ENCODE peak calls at places on chromosomes 11 and 22, in five cellular contexts. Q is T-helper 17 cell, X is HepG2, B is lung, H is WTC11. P is an unnamed sample.

GRCh38 chr22:39448205-39449054 is 8.4 kb upstream of the MGAT3 start:
- ATAC-seq in B (no peak), X (no peak), H (no peak), Q (no peak), P (no peak)

GRCh38 chr11:17076517-17077239 is 789 bp downstream of the RPS13 start:
- ATAC-seq in X (no peak), Q (no peak), B (no peak), H (no peak), P (no peak)

GRCh38 chr22:29487587-29487986 is 7.6 kb downstream of the NEFH start:
- ATAC-seq in H (no peak), Q (no peak), X (no peak), B (no peak), P (no peak)

GRCh38 chr11:104916442-104916841 is 18.2 kb upstream of the CASP12 start:
- ATAC-seq in B (no peak), Q (peak), H (no peak), X (no peak), P (no peak)

GRCh38 chr11:111586305-111586915 is 15.8 kb upstream of the SIK2 start:
- ATAC-seq in B (peak), Q (peak), X (peak), H (peak), P (no peak)

GRCh38 chr11:11865449-11865848 is 23.7 kb downstream of the USP47 start:
- ATAC-seq in H (no peak), X (no peak), B (no peak), Q (no peak), P (no peak)

GRCh38 chr22:25420925-25421904 is 143.3 kb upstream of the GRK3 start:
- ATAC-seq in X (peak), H (peak), Q (no peak), B (peak), P (no peak)

GRCh38 chr22:32576553-32577255 is 102.1 kb downstream of the FBXO7 start:
- ATAC-seq in B (no peak), X (no peak), Q (no peak), H (no peak), P (no peak)

GRCh38 chr11:68012843-68013610 is 2.9 kb downstream of the ALDH3B1 start:
- ATAC-seq in X (peak), Q (no peak), H (no peak), B (peak), P (no peak)

GRCh38 chr11:116742104-116742503 is 30.7 kb downstream of the BUD13 start:
- ATAC-seq in Q (no peak), H (peak), B (no peak), X (no peak), P (no peak)

GRCh38 chr22:23862103-23862502 is 4.4 kb downstream of the SLC2A11 start:
- ATAC-seq in Q (no peak), B (no peak), X (peak), H (peak), P (no peak)

GRCh38 chr11:8593935-8594909 is at the start of gene STK33:
- ATAC-seq in B (peak), Q (peak), H (peak), X (peak), P (peak)

GRCh38 chr11:70656293-70656692 is 258.0 kb downstream of the CTTN start:
- ATAC-seq in X (peak), Q (no peak), H (no peak), B (no peak), P (no peak)

GRCh38 chr22:31800065-31800464 is 46.2 kb downstream of the DEPDC5 start:
- ATAC-seq in X (no peak), Q (no peak), B (no peak), H (no peak), P (no peak)

GRCh38 chr11:72347691-72348090 is 86.6 kb downstream of the CLPB start:
- ATAC-seq in Q (no peak), X (no peak), H (no peak), B (no peak), P (no peak)

GRCh38 chr11:128685383-128686044 is 8.4 kb upstream of the FLI1 start:
- ATAC-seq in X (no peak), B (no peak), Q (peak), H (no peak), P (no peak)

GRCh38 chr22:37508431-37508963 is 10.7 kb downstream of the CARD10 start:
- ATAC-seq in H (peak), B (no peak), Q (no peak), X (no peak), P (peak)

GRCh38 chr11:27234043-27234668 is 128.9 kb downstream of the CCDC34 start:
- ATAC-seq in Q (peak), X (peak), H (no peak), B (peak), P (peak)

GRCh38 chr11:68446046-68446725 is 14.4 kb upstream of the PPP6R3 start:
- ATAC-seq in X (peak), B (no peak), H (no peak), Q (no peak), P (no peak)

GRCh38 chr11:9176550-9176949 is 85.2 kb upstream of the SCUBE2 start:
- ATAC-seq in X (no peak), H (no peak), B (no peak), Q (no peak), P (no peak)

GRCh38 chr11:118473537-118473936 is 37.2 kb downstream of the KMT2A start:
- ATAC-seq in H (no peak), B (no peak), X (no peak), Q (no peak), P (no peak)

GRCh38 chr11:34508514-34508913 is 5.1 kb downstream of the ELF5 start:
- ATAC-seq in Q (no peak), B (no peak), X (no peak), H (no peak), P (no peak)

GRCh38 chr11:47587733-47588326 is 1.4 kb downstream of the FAM180B start:
- ATAC-seq in H (no peak), X (peak), B (peak), Q (peak), P (peak)

GRCh38 chr11:64850979-64851567 is 6.6 kb upstream of the CDC42BPG start:
- ATAC-seq in X (peak), B (no peak), H (peak), Q (peak), P (no peak)

GRCh38 chr11:129117595-129118350 is 74.4 kb downstream of the ARHGAP32 start:
- ATAC-seq in H (peak), B (no peak), Q (peak), X (peak), P (no peak)

GRCh38 chr11:8310743-8311298 is 47.1 kb upstream of the LMO1 start:
- ATAC-seq in X (no peak), Q (no peak), B (no peak), H (peak), P (no peak)

GRCh38 chr22:41826430-41827383 is 6.2 kb upstream of the SREBF2 start:
- ATAC-seq in H (no peak), Q (no peak), X (no peak), B (no peak), P (no peak)

GRCh38 chr11:61331636-61332035 is 1.3 kb downstream of the DDB1 start:
- ATAC-seq in B (no peak), H (no peak), Q (no peak), X (no peak), P (no peak)

GRCh38 chr11:60878245-60879101 is 11.1 kb downstream of the ZP1 start:
- ATAC-seq in B (no peak), H (no peak), X (no peak), Q (no peak), P (peak)

GRCh38 chr11:7964873-7965272 is 374 bp downstream of the NLRP10 start:
- ATAC-seq in B (no peak), X (no peak), Q (no peak), H (no peak), P (no peak)

GRCh38 chr22:23815781-23816551 is 22.8 kb downstream of the DERL3 start:
- ATAC-seq in X (no peak), H (no peak), B (no peak), Q (no peak), P (no peak)

GRCh38 chr11:7548659-7549283 is 35.0 kb downstream of the PPFIBP2 start:
- ATAC-seq in B (no peak), H (peak), X (peak), Q (peak), P (no peak)

GRCh38 chr11:112290462-112290894 is 29.8 kb upstream of the PLET1 start:
- ATAC-seq in B (no peak), X (no peak), H (peak), Q (no peak), P (no peak)

GRCh38 chr11:67303989-67304411 is 670 bp downstream of the SSH3 start:
- ATAC-seq in Q (peak), B (peak), X (peak), H (peak), P (peak)

GRCh38 chr11:92425127-92425526 is 200.5 kb downstream of the FAT3 start:
- ATAC-seq in X (no peak), B (no peak), Q (no peak), H (no peak), P (no peak)